ENCODE peak calls at places on chromosomes 11 and 22, in four cellular contexts. L, V, W and R are unnamed samples.
A peak's percentile ranks its signal among the peaks of the same experiment; 100 is the strongest.

GRCh38 chr22:32475428-32476010 is 908 bp downstream of the FBXO7 start:
- DNase-seq in V (peak; percentile 25), L (no peak), W (no peak), R (no peak)

GRCh38 chr11:8089791-8090510 is 8.9 kb downstream of the TUB start:
- DNase-seq in L (no peak), V (no peak), W (no peak), R (no peak)

GRCh38 chr11:65851083-65851579 is 6.8 kb downstream of the CFL1 start:
- DNase-seq in W (peak; percentile 76), V (no peak), L (no peak), R (no peak)

GRCh38 chr22:22099833-22100812 is 117.5 kb upstream of the TOP3B start:
- DNase-seq in W (no peak), L (no peak), V (no peak), R (no peak)

GRCh38 chr22:47016636-47017035 is 254.2 kb downstream of the TBC1D22A start:
- DNase-seq in L (no peak), V (no peak), W (no peak), R (no peak)

GRCh38 chr11:9716275-9717039 is 52.6 kb downstream of the SWAP70 start:
- DNase-seq in W (peak; percentile 3), L (no peak), V (peak; percentile 49), R (no peak)

GRCh38 chr11:65615950-65616574 is 486 bp downstream of the PCNX3 start:
- DNase-seq in L (no peak), W (peak; percentile 97), V (no peak), R (no peak)

GRCh38 chr11:78607691-78608090 is 33.0 kb upstream of the NARS2 start:
- DNase-seq in L (no peak), V (no peak), W (peak; percentile 30), R (no peak)

GRCh38 chr11:94516725-94517124 is 4.5 kb downstream of the C11orf97 start:
- DNase-seq in W (no peak), L (no peak), V (no peak), R (no peak)

GRCh38 chr11:129333873-129334272 is 41.8 kb upstream of the BARX2 start:
- DNase-seq in W (no peak), L (no peak), V (no peak), R (no peak)

GRCh38 chr11:99822846-99823565 is 802.3 kb downstream of the CNTN5 start:
- DNase-seq in L (no peak), V (no peak), W (no peak), R (no peak)

GRCh38 chr11:10807629-10808552 is 835 bp downstream of the EIF4G2 start:
- DNase-seq in L (peak; percentile 27), V (peak; percentile 52), W (peak; percentile 62), R (no peak)

GRCh38 chr11:126925321-126926093 is 75.1 kb downstream of the KIRREL3 start:
- DNase-seq in V (peak; percentile 25), W (no peak), L (no peak), R (no peak)

GRCh38 chr11:62487698-62488551 is 58.7 kb downstream of the AHNAK start:
- DNase-seq in L (no peak), W (peak; percentile 63), V (no peak), R (no peak)

GRCh38 chr11:45209000-45209399 is 62.6 kb downstream of the PRDM11 start:
- DNase-seq in W (no peak), V (no peak), L (no peak), R (no peak)

GRCh38 chr11:117055449-117055848 is 42.8 kb downstream of the SIK3 start:
- DNase-seq in W (no peak), V (no peak), L (no peak), R (no peak)

GRCh38 chr11:112524808-112525207 is 264.1 kb upstream of the PLET1 start:
- DNase-seq in L (no peak), W (no peak), V (no peak), R (no peak)

GRCh38 chr11:61855939-61856730 is 28.0 kb downstream of the FADS2 start:
- DNase-seq in L (no peak), W (peak; percentile 74), V (no peak), R (no peak)

GRCh38 chr22:46088541-46089311 is 61.6 kb upstream of the PPARA start:
- DNase-seq in L (no peak), W (peak; percentile 91), V (peak; percentile 89), R (peak; percentile 74)

GRCh38 chr11:96317985-96318384 is 25.0 kb downstream of the MAML2 start:
- DNase-seq in V (no peak), L (no peak), W (no peak), R (no peak)

GRCh38 chr22:25364736-25365241 is 145.3 kb downstream of the CRYBB2 start:
- DNase-seq in L (no peak), W (peak; percentile 15), V (no peak), R (peak; percentile 57)

GRCh38 chr11:119744577-119744976 is 15.6 kb upstream of the NECTIN1 start:
- DNase-seq in V (no peak), L (no peak), W (peak; percentile 47), R (no peak)

GRCh38 chr11:60005360-60005759 is 11.6 kb upstream of the OOSP4B start:
- DNase-seq in W (no peak), L (no peak), V (no peak), R (no peak)

GRCh38 chr11:46410021-46410420 is 18.4 kb upstream of the CHRM4 start:
- DNase-seq in W (peak; percentile 58), L (no peak), V (no peak), R (no peak)

GRCh38 chr22:17234144-17234623 is 14.9 kb upstream of the ADA2 start:
- DNase-seq in W (peak; percentile 39), L (no peak), V (no peak), R (no peak)

GRCh38 chr11:92972248-92972647 is 2.8 kb downstream of the MTNR1B start:
- DNase-seq in L (no peak), W (peak; percentile 73), V (no peak), R (no peak)

GRCh38 chr11:77267910-77268309 is 33.6 kb downstream of the GDPD4 start:
- DNase-seq in W (no peak), V (peak; percentile 82), L (no peak), R (no peak)

GRCh38 chr11:112962854-112963367 is 1.7 kb downstream of the NCAM1 start:
- DNase-seq in V (no peak), W (peak; percentile 79), L (peak; percentile 31), R (peak; percentile 68)

GRCh38 chr11:86785576-86785975 is 14.8 kb upstream of the PRSS23 start:
- DNase-seq in V (peak; percentile 37), L (no peak), W (peak; percentile 70), R (no peak)

GRCh38 chr11:75303544-75304224 is 47.8 kb downstream of the ARRB1 start:
- DNase-seq in V (no peak), L (no peak), W (peak; percentile 47), R (no peak)

GRCh38 chr11:67312187-67313021 is 9.1 kb downstream of the SSH3 start:
- DNase-seq in W (no peak), L (no peak), V (no peak), R (peak; percentile 64)

GRCh38 chr11:101566626-101567025 is 17.2 kb downstream of the TRPC6 start:
- DNase-seq in L (no peak), V (no peak), W (no peak), R (no peak)

GRCh38 chr22:24990344-24990905 is 37.9 kb downstream of the KIAA1671 start:
- DNase-seq in V (no peak), L (no peak), W (peak; percentile 34), R (no peak)

GRCh38 chr11:68678031-68678441 is 6.3 kb upstream of the GAL start:
- DNase-seq in L (no peak), V (no peak), W (no peak), R (peak; percentile 71)

GRCh38 chr22:17786435-17787158 is 12.3 kb upstream of the BID start:
- DNase-seq in L (no peak), V (peak; percentile 6), W (peak; percentile 73), R (no peak)

GRCh38 chr11:91984033-91984568 is 240.5 kb upstream of the FAT3 start:
- DNase-seq in L (no peak), W (no peak), V (no peak), R (no peak)

GRCh38 chr22:49382451-49382735 is 445.3 kb downstream of the BRD1 start:
- DNase-seq in W (no peak), L (no peak), V (no peak), R (no peak)
- TF ChIP-seq CTCF in W (no peak), L (no peak), V (no peak), R (no peak)

GRCh38 chr11:6995703-6996102 is 24.4 kb downstream of the ZNF214 start:
- DNase-seq in V (no peak), W (no peak), L (no peak), R (no peak)
- TF ChIP-seq CTCF in V (no peak), W (no peak), L (no peak), R (no peak)

GRCh38 chr22:37356922-37357321 is 70.4 kb downstream of the ELFN2 start:
- DNase-seq in W (no peak), L (no peak), V (no peak), R (no peak)
- TF ChIP-seq CTCF in W (no peak), L (no peak), V (no peak), R (no peak)

GRCh38 chr11:115499891-115500290 is 4.3 kb downstream of the CADM1 start:
- DNase-seq in W (no peak), L (no peak), V (no peak), R (no peak)
- TF ChIP-seq CTCF in W (no peak), L (no peak), V (no peak), R (peak; percentile 9)

GRCh38 chr22:35766654-35767580 is 49.2 kb downstream of the APOL5 start:
- DNase-seq in V (no peak), L (no peak), W (no peak), R (no peak)
- TF ChIP-seq CTCF in V (no peak), L (no peak), W (no peak), R (no peak)

DNA sequence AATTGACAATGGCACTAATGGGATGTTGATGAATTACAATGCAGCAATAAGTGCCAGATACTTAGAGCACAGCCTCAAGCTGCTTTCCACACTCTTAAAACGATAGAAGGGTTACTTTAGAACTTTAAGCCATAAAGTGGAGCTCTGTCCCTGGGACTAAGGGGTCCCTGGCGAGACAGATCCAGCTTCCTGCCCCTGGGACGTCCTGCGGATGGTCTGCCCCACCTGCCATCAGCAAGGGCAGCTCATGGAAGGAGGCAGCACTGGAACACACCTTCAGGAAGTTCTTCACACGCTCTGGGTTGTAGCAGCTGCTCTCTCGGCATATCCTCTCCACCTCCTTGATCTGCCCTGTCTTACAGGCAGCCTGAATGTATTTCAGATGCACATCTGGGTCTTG is 45.1 kb upstream of the SLC25A1 start:
- DNase-seq in V (no peak), W (no peak), L (no peak), R (no peak)
- TF ChIP-seq CTCF in V (no peak), W (no peak), L (no peak), R (no peak)

GRCh38 chr11:123298488-123299447 is 103.7 kb upstream of the CLMP start:
- DNase-seq in W (no peak), L (no peak), V (no peak), R (no peak)
- TF ChIP-seq CTCF in W (no peak), L (no peak), V (no peak), R (no peak)

GRCh38 chr11:64331569-64332371 is 8.2 kb upstream of the CCDC88B start:
- DNase-seq in L (no peak), W (peak; percentile 98), V (peak; percentile 92), R (peak; percentile 81)
- TF ChIP-seq CTCF in L (no peak), W (peak; percentile 77), V (peak; percentile 86), R (peak; percentile 72)